ENCODE peak calls at places on chromosomes 6 and 20, in five cellular contexts. Z, D, Y, W and R are unnamed samples.
A peak's percentile ranks its signal among the peaks of the same experiment; 100 is the strongest.

GRCh38 chr20:23235173-23236027 is 115.2 kb upstream of the NXT1 start:
- DNase-seq in Y (peak; percentile 49), W (no peak), Z (peak; percentile 83), D (peak; percentile 46), R (peak; percentile 88)

GRCh38 chr20:57654363-57654997 is 34.3 kb upstream of the ZBP1 start:
- DNase-seq in D (peak; percentile 78), W (no peak), Z (peak; percentile 76), Y (peak; percentile 40), R (peak; percentile 90)

GRCh38 chr20:14889503-14890125 is 552.2 kb upstream of the FLRT3 start:
- DNase-seq in D (no peak), Z (no peak), W (no peak), Y (no peak), R (no peak)

GRCh38 chr20:60040471-60041162 is 82.4 kb downstream of the CDH26 start:
- DNase-seq in Z (no peak), W (no peak), D (no peak), Y (no peak), R (no peak)

GRCh38 chr6:84227044-84227433 is 404 bp downstream of the CEP162 start:
- DNase-seq in Z (no peak), W (no peak), D (no peak), Y (no peak), R (peak; percentile 47)

GRCh38 chr20:3858689-3859088 is 12.1 kb downstream of the MAVS start:
- DNase-seq in Y (no peak), W (no peak), Z (no peak), D (no peak), R (no peak)

GRCh38 chr6:55980627-55981211 is 105.3 kb upstream of the BMP5 start:
- DNase-seq in Y (peak; percentile 26), D (peak; percentile 22), W (no peak), Z (no peak), R (peak; percentile 69)

GRCh38 chr6:73443555-73443954 is 8.5 kb downstream of the CGAS start:
- DNase-seq in Z (no peak), D (no peak), Y (no peak), W (no peak), R (no peak)

GRCh38 chr6:148142821-148143220 is 199.8 kb upstream of the SASH1 start:
- DNase-seq in Z (no peak), D (no peak), W (no peak), Y (no peak), R (no peak)

GRCh38 chr6:52994789-52995078 is 350 bp downstream of the GSTA4 start:
- DNase-seq in Z (no peak), Y (no peak), D (peak; percentile 14), W (peak; percentile 10), R (no peak)

GRCh38 chr6:44869321-44869897 is 458.7 kb upstream of the RUNX2 start:
- DNase-seq in W (no peak), D (no peak), Z (no peak), Y (no peak), R (no peak)

GRCh38 chr6:139336488-139336887 is 38.0 kb downstream of the CITED2 start:
- DNase-seq in D (peak; percentile 30), W (no peak), Y (peak; percentile 26), Z (no peak), R (peak; percentile 93)

GRCh38 chr20:35326021-35326731 is 34.0 kb upstream of the FAM83C start:
- DNase-seq in W (no peak), D (no peak), Z (no peak), Y (no peak), R (no peak)

GRCh38 chr20:61875221-61875885 is 190.3 kb downstream of the TAF4 start:
- DNase-seq in D (no peak), Z (peak; percentile 56), W (no peak), Y (no peak), R (no peak)

GRCh38 chr20:49519777-49520359 is 37.4 kb upstream of the KCNB1 start:
- DNase-seq in Z (no peak), Y (no peak), W (no peak), D (no peak), R (no peak)

GRCh38 chr6:15430947-15431405 is 185.1 kb downstream of the JARID2 start:
- DNase-seq in Y (no peak), W (no peak), D (no peak), Z (no peak), R (no peak)

GRCh38 chr20:63472159-63472811 is at the start of gene KCNQ2:
- DNase-seq in Z (peak; percentile 67), D (no peak), Y (no peak), W (no peak), R (no peak)

GRCh38 chr6:41013473-41014153 is 25.4 kb downstream of the UNC5CL start:
- DNase-seq in Z (no peak), Y (no peak), W (no peak), D (no peak), R (no peak)

GRCh38 chr20:51044796-51045195 is 21.9 kb upstream of the KCNG1 start:
- DNase-seq in D (no peak), Y (no peak), W (no peak), Z (no peak), R (no peak)

GRCh38 chr20:54625497-54625896 is 150.1 kb downstream of the DOK5 start:
- DNase-seq in D (no peak), Z (no peak), W (no peak), Y (no peak), R (no peak)

GRCh38 chr20:50346372-50347347 is 156.0 kb downstream of the CEBPB start:
- DNase-seq in Z (no peak), Y (peak; percentile 78), D (no peak), W (no peak), R (no peak)

GRCh38 chr20:59082077-59082740 is 39.6 kb upstream of the PRELID3B start:
- DNase-seq in D (peak; percentile 37), Y (no peak), Z (no peak), W (no peak), R (peak; percentile 70)

GRCh38 chr20:49187330-49188100 is 619 bp downstream of the STAU1 start:
- DNase-seq in Y (no peak), W (no peak), Z (peak; percentile 30), D (peak; percentile 52), R (peak; percentile 62)

GRCh38 chr6:28710466-28711191 is 184.9 kb downstream of the GPX5 start:
- DNase-seq in D (peak; percentile 5), Y (peak; percentile 53), W (no peak), Z (peak; percentile 76), R (peak; percentile 50)

GRCh38 chr6:217048-217659 is 75.1 kb upstream of the DUSP22 start:
- DNase-seq in Y (no peak), W (no peak), D (peak; percentile 80), Z (peak; percentile 87), R (peak; percentile 81)

GRCh38 chr6:38572186-38572813 is 67.4 kb downstream of the BTBD9 start:
- DNase-seq in Y (no peak), Z (no peak), W (no peak), D (peak; percentile 48), R (no peak)

GRCh38 chr6:11043552-11043960 is 549 bp downstream of the ELOVL2 start:
- DNase-seq in Y (no peak), Z (peak; percentile 39), D (no peak), W (no peak), R (no peak)

GRCh38 chr6:118080547-118080946 is 173.5 kb downstream of the SLC35F1 start:
- DNase-seq in Y (no peak), D (no peak), W (no peak), Z (no peak), R (no peak)